ENCODE peak calls at places on chromosome 18, in five cellular contexts. One of them, this sample, is unnamed.

GRCh38 chr18:23228102-23229051 is 93.1 kb downstream of the CABLES1 start:
- DNase-seq in stimulated activated CD4-positive, alpha-beta T cell treated with anti-CD3 and anti-CD28 coated beads, Interleukin-15, amount 100 ng/mL, for 1 hour: no peak
- DNase-seq in AG04450: no peak
- DNase-seq in left cardiac atrium: no peak
- DNase-seq in CD4-positive, alpha-beta T cell: no peak
- DNase-seq in this sample: peak

GRCh38 chr18:28086530-28087172 is 90.3 kb downstream of the CDH2 start:
- DNase-seq in left cardiac atrium: no peak
- DNase-seq in CD4-positive, alpha-beta T cell: no peak
- DNase-seq in AG04450: no peak
- DNase-seq in stimulated activated CD4-positive, alpha-beta T cell treated with anti-CD3 and anti-CD28 coated beads, Interleukin-15, amount 100 ng/mL, for 1 hour: no peak
- DNase-seq in this sample: no peak

GRCh38 chr18:25830787-25831186 is 259.6 kb downstream of the SS18 start:
- DNase-seq in AG04450: peak
- DNase-seq in left cardiac atrium: peak
- DNase-seq in stimulated activated CD4-positive, alpha-beta T cell treated with anti-CD3 and anti-CD28 coated beads, Interleukin-15, amount 100 ng/mL, for 1 hour: no peak
- DNase-seq in CD4-positive, alpha-beta T cell: no peak
- DNase-seq in this sample: no peak

GRCh38 chr18:45014047-45014501 is 333.4 kb downstream of the SETBP1 start:
- DNase-seq in stimulated activated CD4-positive, alpha-beta T cell treated with anti-CD3 and anti-CD28 coated beads, Interleukin-15, amount 100 ng/mL, for 1 hour: no peak
- DNase-seq in AG04450: peak
- DNase-seq in left cardiac atrium: peak
- DNase-seq in CD4-positive, alpha-beta T cell: no peak
- DNase-seq in this sample: peak

GRCh38 chr18:58337688-58338087 is 291.2 kb downstream of the ALPK2 start:
- DNase-seq in left cardiac atrium: no peak
- DNase-seq in AG04450: no peak
- DNase-seq in stimulated activated CD4-positive, alpha-beta T cell treated with anti-CD3 and anti-CD28 coated beads, Interleukin-15, amount 100 ng/mL, for 1 hour: no peak
- DNase-seq in CD4-positive, alpha-beta T cell: no peak
- DNase-seq in this sample: no peak

GRCh38 chr18:58838946-58839345 is 25.7 kb upstream of the ZNF532 start:
- DNase-seq in AG04450: no peak
- DNase-seq in stimulated activated CD4-positive, alpha-beta T cell treated with anti-CD3 and anti-CD28 coated beads, Interleukin-15, amount 100 ng/mL, for 1 hour: no peak
- DNase-seq in left cardiac atrium: no peak
- DNase-seq in CD4-positive, alpha-beta T cell: no peak
- DNase-seq in this sample: no peak

GRCh38 chr18:56645415-56646016 is 5.6 kb upstream of the WDR7 start:
- DNase-seq in stimulated activated CD4-positive, alpha-beta T cell treated with anti-CD3 and anti-CD28 coated beads, Interleukin-15, amount 100 ng/mL, for 1 hour: no peak
- DNase-seq in CD4-positive, alpha-beta T cell: no peak
- DNase-seq in left cardiac atrium: no peak
- DNase-seq in AG04450: no peak
- DNase-seq in this sample: no peak

GRCh38 chr18:58102875-58103274 is 58.8 kb downstream of the NEDD4L start:
- DNase-seq in AG04450: no peak
- DNase-seq in left cardiac atrium: no peak
- DNase-seq in stimulated activated CD4-positive, alpha-beta T cell treated with anti-CD3 and anti-CD28 coated beads, Interleukin-15, amount 100 ng/mL, for 1 hour: no peak
- DNase-seq in CD4-positive, alpha-beta T cell: no peak
- DNase-seq in this sample: no peak

GRCh38 chr18:23826850-23827620 is 137.8 kb downstream of the LAMA3 start:
- DNase-seq in stimulated activated CD4-positive, alpha-beta T cell treated with anti-CD3 and anti-CD28 coated beads, Interleukin-15, amount 100 ng/mL, for 1 hour: no peak
- DNase-seq in left cardiac atrium: no peak
- DNase-seq in AG04450: no peak
- DNase-seq in CD4-positive, alpha-beta T cell: no peak
- DNase-seq in this sample: no peak

GRCh38 chr18:46429649-46430224 is 227.3 kb downstream of the LOXHD1 start:
- DNase-seq in AG04450: no peak
- DNase-seq in CD4-positive, alpha-beta T cell: no peak
- DNase-seq in left cardiac atrium: no peak
- DNase-seq in stimulated activated CD4-positive, alpha-beta T cell treated with anti-CD3 and anti-CD28 coated beads, Interleukin-15, amount 100 ng/mL, for 1 hour: no peak
- DNase-seq in this sample: no peak

GRCh38 chr18:45958027-45958426 is 9.1 kb downstream of the EPG5 start:
- DNase-seq in AG04450: no peak
- DNase-seq in left cardiac atrium: no peak
- DNase-seq in CD4-positive, alpha-beta T cell: no peak
- DNase-seq in stimulated activated CD4-positive, alpha-beta T cell treated with anti-CD3 and anti-CD28 coated beads, Interleukin-15, amount 100 ng/mL, for 1 hour: no peak
- DNase-seq in this sample: no peak

GRCh38 chr18:21218862-21219261 is 23.2 kb upstream of the GREB1L start:
- DNase-seq in left cardiac atrium: no peak
- DNase-seq in AG04450: no peak
- DNase-seq in stimulated activated CD4-positive, alpha-beta T cell treated with anti-CD3 and anti-CD28 coated beads, Interleukin-15, amount 100 ng/mL, for 1 hour: no peak
- DNase-seq in CD4-positive, alpha-beta T cell: no peak
- DNase-seq in this sample: no peak

GRCh38 chr18:45248240-45248903 is 366.9 kb upstream of the SLC14A2 start:
- DNase-seq in CD4-positive, alpha-beta T cell: no peak
- DNase-seq in left cardiac atrium: peak
- DNase-seq in stimulated activated CD4-positive, alpha-beta T cell treated with anti-CD3 and anti-CD28 coated beads, Interleukin-15, amount 100 ng/mL, for 1 hour: no peak
- DNase-seq in AG04450: peak
- DNase-seq in this sample: no peak

GRCh38 chr18:72128649-72129048 is 415.5 kb downstream of the CBLN2 start:
- DNase-seq in stimulated activated CD4-positive, alpha-beta T cell treated with anti-CD3 and anti-CD28 coated beads, Interleukin-15, amount 100 ng/mL, for 1 hour: no peak
- DNase-seq in left cardiac atrium: no peak
- DNase-seq in CD4-positive, alpha-beta T cell: no peak
- DNase-seq in AG04450: no peak
- DNase-seq in this sample: no peak

GRCh38 chr18:42178381-42179080 is 223.5 kb downstream of the PIK3C3 start:
- DNase-seq in left cardiac atrium: no peak
- DNase-seq in AG04450: no peak
- DNase-seq in stimulated activated CD4-positive, alpha-beta T cell treated with anti-CD3 and anti-CD28 coated beads, Interleukin-15, amount 100 ng/mL, for 1 hour: no peak
- DNase-seq in CD4-positive, alpha-beta T cell: no peak
- DNase-seq in this sample: no peak

GRCh38 chr18:34773378-34773777 is 63.3 kb downstream of the DTNA start:
- DNase-seq in stimulated activated CD4-positive, alpha-beta T cell treated with anti-CD3 and anti-CD28 coated beads, Interleukin-15, amount 100 ng/mL, for 1 hour: no peak
- DNase-seq in CD4-positive, alpha-beta T cell: no peak
- DNase-seq in AG04450: no peak
- DNase-seq in left cardiac atrium: no peak
- DNase-seq in this sample: no peak

GRCh38 chr18:67142604-67143003 is 373.9 kb downstream of the DSEL start:
- DNase-seq in CD4-positive, alpha-beta T cell: no peak
- DNase-seq in left cardiac atrium: no peak
- DNase-seq in stimulated activated CD4-positive, alpha-beta T cell treated with anti-CD3 and anti-CD28 coated beads, Interleukin-15, amount 100 ng/mL, for 1 hour: no peak
- DNase-seq in AG04450: no peak
- DNase-seq in this sample: no peak

GRCh38 chr18:59270689-59271257 is 2.5 kb downstream of the RAX start:
- DNase-seq in stimulated activated CD4-positive, alpha-beta T cell treated with anti-CD3 and anti-CD28 coated beads, Interleukin-15, amount 100 ng/mL, for 1 hour: no peak
- DNase-seq in AG04450: no peak
- DNase-seq in left cardiac atrium: no peak
- DNase-seq in CD4-positive, alpha-beta T cell: no peak
- DNase-seq in this sample: no peak

GRCh38 chr18:46712406-46712805 is 44.4 kb downstream of the ST8SIA5 start:
- DNase-seq in left cardiac atrium: no peak
- DNase-seq in CD4-positive, alpha-beta T cell: no peak
- DNase-seq in stimulated activated CD4-positive, alpha-beta T cell treated with anti-CD3 and anti-CD28 coated beads, Interleukin-15, amount 100 ng/mL, for 1 hour: no peak
- DNase-seq in AG04450: no peak
- DNase-seq in this sample: no peak

GRCh38 chr18:7272268-7273049 is 41.6 kb downstream of the LRRC30 start:
- DNase-seq in stimulated activated CD4-positive, alpha-beta T cell treated with anti-CD3 and anti-CD28 coated beads, Interleukin-15, amount 100 ng/mL, for 1 hour: no peak
- DNase-seq in CD4-positive, alpha-beta T cell: no peak
- DNase-seq in left cardiac atrium: peak
- DNase-seq in AG04450: peak
- DNase-seq in this sample: no peak

GRCh38 chr18:26565514-26565913 is 17.2 kb upstream of the KCTD1 start:
- DNase-seq in stimulated activated CD4-positive, alpha-beta T cell treated with anti-CD3 and anti-CD28 coated beads, Interleukin-15, amount 100 ng/mL, for 1 hour: no peak
- DNase-seq in AG04450: no peak
- DNase-seq in CD4-positive, alpha-beta T cell: no peak
- DNase-seq in left cardiac atrium: no peak
- DNase-seq in this sample: no peak

GRCh38 chr18:65938592-65939372 is 188.0 kb downstream of the CDH7 start:
- DNase-seq in left cardiac atrium: no peak
- DNase-seq in stimulated activated CD4-positive, alpha-beta T cell treated with anti-CD3 and anti-CD28 coated beads, Interleukin-15, amount 100 ng/mL, for 1 hour: no peak
- DNase-seq in AG04450: no peak
- DNase-seq in CD4-positive, alpha-beta T cell: no peak
- DNase-seq in this sample: no peak

GRCh38 chr18:37450434-37451133 is 115.0 kb downstream of the CELF4 start:
- DNase-seq in CD4-positive, alpha-beta T cell: no peak
- DNase-seq in left cardiac atrium: peak
- DNase-seq in AG04450: no peak
- DNase-seq in stimulated activated CD4-positive, alpha-beta T cell treated with anti-CD3 and anti-CD28 coated beads, Interleukin-15, amount 100 ng/mL, for 1 hour: no peak
- DNase-seq in this sample: no peak

GRCh38 chr18:78666666-78667335 is 312.8 kb upstream of the SALL3 start:
- DNase-seq in stimulated activated CD4-positive, alpha-beta T cell treated with anti-CD3 and anti-CD28 coated beads, Interleukin-15, amount 100 ng/mL, for 1 hour: no peak
- DNase-seq in AG04450: no peak
- DNase-seq in CD4-positive, alpha-beta T cell: no peak
- DNase-seq in left cardiac atrium: no peak
- DNase-seq in this sample: no peak

GRCh38 chr18:8741524-8741923 is 36.2 kb downstream of the MTCL1 start:
- DNase-seq in AG04450: no peak
- DNase-seq in left cardiac atrium: no peak
- DNase-seq in stimulated activated CD4-positive, alpha-beta T cell treated with anti-CD3 and anti-CD28 coated beads, Interleukin-15, amount 100 ng/mL, for 1 hour: no peak
- DNase-seq in CD4-positive, alpha-beta T cell: no peak
- DNase-seq in this sample: no peak

GRCh38 chr18:3048121-3048520 is 35.2 kb upstream of the LPIN2 start:
- DNase-seq in left cardiac atrium: no peak
- DNase-seq in stimulated activated CD4-positive, alpha-beta T cell treated with anti-CD3 and anti-CD28 coated beads, Interleukin-15, amount 100 ng/mL, for 1 hour: no peak
- DNase-seq in AG04450: no peak
- DNase-seq in CD4-positive, alpha-beta T cell: no peak
- DNase-seq in this sample: no peak

GRCh38 chr18:68409585-68409984 is 305.3 kb downstream of the TMX3 start:
- DNase-seq in CD4-positive, alpha-beta T cell: no peak
- DNase-seq in AG04450: no peak
- DNase-seq in stimulated activated CD4-positive, alpha-beta T cell treated with anti-CD3 and anti-CD28 coated beads, Interleukin-15, amount 100 ng/mL, for 1 hour: no peak
- DNase-seq in left cardiac atrium: no peak
- DNase-seq in this sample: no peak

GRCh38 chr18:31269508-31270074 is 48.4 kb upstream of the DSG1 start:
- DNase-seq in left cardiac atrium: no peak
- DNase-seq in stimulated activated CD4-positive, alpha-beta T cell treated with anti-CD3 and anti-CD28 coated beads, Interleukin-15, amount 100 ng/mL, for 1 hour: no peak
- DNase-seq in CD4-positive, alpha-beta T cell: no peak
- DNase-seq in AG04450: no peak
- DNase-seq in this sample: no peak

GRCh38 chr18:8215741-8216140 is 393.5 kb upstream of the RAB12 start:
- DNase-seq in left cardiac atrium: no peak
- DNase-seq in CD4-positive, alpha-beta T cell: no peak
- DNase-seq in AG04450: no peak
- DNase-seq in stimulated activated CD4-positive, alpha-beta T cell treated with anti-CD3 and anti-CD28 coated beads, Interleukin-15, amount 100 ng/mL, for 1 hour: no peak
- DNase-seq in this sample: no peak

GRCh38 chr18:79528846-79529245 is 133.1 kb downstream of the NFATC1 start:
- DNase-seq in CD4-positive, alpha-beta T cell: peak
- DNase-seq in AG04450: peak
- DNase-seq in left cardiac atrium: no peak
- DNase-seq in stimulated activated CD4-positive, alpha-beta T cell treated with anti-CD3 and anti-CD28 coated beads, Interleukin-15, amount 100 ng/mL, for 1 hour: peak
- DNase-seq in this sample: peak